ENCODE peak calls at places on chromosomes 2 and 18, in seven cellular contexts. R is HCT116, D is H1, I is GM12878, X is K562, V is HepG2, T is SK-N-SH. N is an unnamed sample.

GRCh38 chr2:194103941-194104655 is 1552.9 kb upstream of the SLC39A10 start:
- DNase-seq in R (no peak), D (no peak), I (no peak), X (no peak), V (no peak), T (no peak), N (no peak)

GRCh38 chr2:212814941-212815340 is 276.3 kb upstream of the ERBB4 start:
- DNase-seq in R (no peak), D (no peak), I (no peak), X (no peak), V (no peak), T (no peak), N (no peak)

GRCh38 chr2:40554665-40555294 is 102.9 kb upstream of the SLC8A1 start:
- DNase-seq in R (peak), D (peak), I (peak), X (peak), V (peak), T (peak), N (peak)

GRCh38 chr2:129915303-129915840 is 64.1 kb upstream of the RAB6C start:
- DNase-seq in R (no peak), D (no peak), I (no peak), X (no peak), V (no peak), T (no peak), N (no peak)

GRCh38 chr2:98140210-98140609 is 53.2 kb downstream of the VWA3B start:
- DNase-seq in R (no peak), D (no peak), I (no peak), X (no peak), V (no peak), T (no peak), N (no peak)

GRCh38 chr18:57359433-57359832 is 7.1 kb downstream of the ST8SIA3 start:
- DNase-seq in R (no peak), D (no peak), I (no peak), X (no peak), V (peak), T (no peak), N (no peak)

GRCh38 chr2:14524041-14524802 is 108.3 kb upstream of the LRATD1 start:
- DNase-seq in R (no peak), D (no peak), I (no peak), X (no peak), V (no peak), T (no peak), N (no peak)

GRCh38 chr2:149885468-149885867 is 297.9 kb upstream of the MMADHC start:
- DNase-seq in R (no peak), D (no peak), I (no peak), X (no peak), V (no peak), T (no peak), N (no peak)

GRCh38 chr2:200812122-200813022 is 662 bp downstream of the BZW1 start:
- DNase-seq in R (peak), D (no peak), I (no peak), X (peak), V (peak), T (peak), N (peak)

GRCh38 chr18:79496978-79497637 is 101.4 kb downstream of the NFATC1 start:
- DNase-seq in R (no peak), D (no peak), I (no peak), X (no peak), V (no peak), T (no peak), N (no peak)

GRCh38 chr2:85413592-85414421 is 3.6 kb upstream of the CAPG start:
- DNase-seq in R (no peak), D (no peak), I (no peak), X (peak), V (no peak), T (no peak), N (no peak)

GRCh38 chr2:53202063-53202462 is 565.5 kb upstream of the CHAC2 start:
- DNase-seq in R (peak), D (no peak), I (no peak), X (no peak), V (peak), T (no peak), N (no peak)

GRCh38 chr2:151437630-151438029 is 27.9 kb downstream of the RIF1 start:
- DNase-seq in R (peak), D (no peak), I (no peak), X (no peak), V (no peak), T (peak), N (peak)

GRCh38 chr2:210230518-210230917 is 5.3 kb upstream of the ACADL start:
- DNase-seq in R (no peak), D (no peak), I (no peak), X (no peak), V (no peak), T (no peak), N (no peak)

GRCh38 chr2:3222636-3223035 is 155.0 kb downstream of the EIPR1 start:
- DNase-seq in R (no peak), D (no peak), I (peak), X (no peak), V (no peak), T (no peak), N (no peak)

GRCh38 chr18:74836296-74837139 is 238.8 kb downstream of the ZNF407 start:
- DNase-seq in R (no peak), D (no peak), I (no peak), X (no peak), V (peak), T (peak), N (no peak)

GRCh38 chr2:191190439-191190838 is 39.6 kb upstream of the STAT4 start:
- DNase-seq in R (no peak), D (no peak), I (no peak), X (no peak), V (no peak), T (no peak), N (no peak)

GRCh38 chr2:46942143-46942526 is 26.5 kb upstream of the MCFD2 start:
- DNase-seq in R (no peak), D (no peak), I (no peak), X (peak), V (no peak), T (peak), N (peak)

GRCh38 chr2:71646028-71646427 is 192.7 kb downstream of the DYSF start:
- DNase-seq in R (no peak), D (no peak), I (no peak), X (no peak), V (no peak), T (no peak), N (peak)

GRCh38 chr2:64405476-64406406 is 48.2 kb upstream of the LGALSL start:
- DNase-seq in R (no peak), D (no peak), I (no peak), X (no peak), V (no peak), T (no peak), N (no peak)

GRCh38 chr2:140808816-140809215 is 1322.0 kb downstream of the LRP1B start:
- DNase-seq in R (peak), D (no peak), I (no peak), X (no peak), V (peak), T (no peak), N (peak)

GRCh38 chr2:172859821-172860707 is 124.4 kb downstream of the RAPGEF4 start:
- DNase-seq in R (no peak), D (no peak), I (no peak), X (no peak), V (no peak), T (peak), N (no peak)

GRCh38 chr2:224968051-224968450 is 74.2 kb downstream of the DOCK10 start:
- DNase-seq in R (no peak), D (no peak), I (no peak), X (no peak), V (no peak), T (no peak), N (no peak)

GRCh38 chr2:105454801-105455485 is 56.1 kb upstream of the FHL2 start:
- DNase-seq in R (peak), D (no peak), I (peak), X (peak), V (peak), T (no peak), N (no peak)

GRCh38 chr2:228701506-228701905 is 520.0 kb upstream of the SPHKAP start:
- DNase-seq in R (no peak), D (no peak), I (no peak), X (no peak), V (no peak), T (no peak), N (no peak)

GRCh38 chr2:19369341-19369955 is 11.0 kb upstream of the OSR1 start:
- DNase-seq in R (peak), D (no peak), I (no peak), X (no peak), V (peak), T (no peak), N (no peak)

GRCh38 chr2:118678985-118679384 is 168.5 kb downstream of the EN1 start:
- DNase-seq in R (no peak), D (no peak), I (no peak), X (no peak), V (no peak), T (no peak), N (no peak)

GRCh38 chr2:2101924-2102323 is 229.2 kb downstream of the MYT1L start:
- DNase-seq in R (no peak), D (no peak), I (no peak), X (peak), V (no peak), T (peak), N (no peak)

GRCh38 chr18:44298566-44298965 is 382.1 kb upstream of the SETBP1 start:
- DNase-seq in R (no peak), D (no peak), I (no peak), X (no peak), V (no peak), T (no peak), N (no peak)

GRCh38 chr2:54396798-54397197 is 59.3 kb upstream of the SPTBN1 start:
- DNase-seq in R (no peak), D (no peak), I (no peak), X (no peak), V (no peak), T (no peak), N (no peak)

DNA sequence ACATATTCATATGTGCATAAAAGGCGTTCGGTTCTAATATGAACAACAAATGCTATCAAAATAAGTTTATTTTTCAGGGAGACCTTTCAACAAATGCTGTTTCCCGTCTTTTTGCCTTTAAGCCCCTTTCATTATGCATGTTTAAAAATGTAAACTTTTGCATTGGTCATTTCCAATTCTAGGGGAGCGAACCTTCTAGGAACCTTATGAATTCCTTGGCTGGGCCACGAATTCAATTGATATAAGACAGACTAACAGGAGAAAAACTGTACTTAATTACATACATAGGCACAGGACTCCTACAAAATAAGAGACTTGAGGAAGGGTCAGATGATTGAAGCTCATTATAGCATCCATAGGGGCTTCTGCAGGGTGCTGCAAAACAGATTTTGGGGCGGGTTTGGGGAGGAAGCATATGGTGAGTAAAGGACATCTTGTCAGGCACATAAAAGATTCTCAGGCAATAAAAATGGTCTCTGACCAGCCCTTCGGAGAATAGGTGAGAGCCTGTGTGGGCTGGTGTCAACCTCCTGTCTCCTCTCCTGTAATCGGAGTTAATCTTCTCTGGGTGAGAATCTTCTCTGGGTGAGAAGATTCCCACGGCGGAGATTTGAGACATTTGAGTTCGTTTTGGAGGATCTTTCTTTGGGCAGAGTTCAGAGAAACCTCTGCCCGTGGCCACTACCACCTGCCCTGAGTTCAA is 1.7 kb downstream of the TNFRSF11A start:
- DNase-seq in R (no peak), D (no peak), I (no peak), X (no peak), V (no peak), T (no peak), N (no peak)
- TF ChIP-seq JUND in R (no peak), D (no peak), I (no peak), X (no peak), V (no peak), T (no peak), N (no peak)

GRCh38 chr2:241198381-241199282 is 10.2 kb downstream of the ANO7 start:
- DNase-seq in R (no peak), D (no peak), I (no peak), X (no peak), V (no peak), T (no peak), N (no peak)
- TF ChIP-seq JUND in R (no peak), D (no peak), I (no peak), X (no peak), V (no peak), T (no peak), N (no peak)

GRCh38 chr2:144941743-144942488 is 422.0 kb upstream of the ZEB2 start:
- DNase-seq in R (no peak), D (no peak), I (no peak), X (no peak), V (no peak), T (no peak), N (no peak)

GRCh38 chr2:144943986-144944385 is 424.1 kb upstream of the ZEB2 start:
- DNase-seq in R (no peak), D (no peak), I (no peak), X (no peak), V (no peak), T (no peak), N (no peak)

GRCh38 chr2:144943293-144943941 is 423.5 kb upstream of the ZEB2 start:
- DNase-seq in R (no peak), D (no peak), I (no peak), X (no peak), V (no peak), T (no peak), N (no peak)

GRCh38 chr2:144944506-144945230 is 424.7 kb upstream of the ZEB2 start:
- DNase-seq in R (no peak), D (no peak), I (no peak), X (no peak), V (no peak), T (no peak), N (no peak)

GRCh38 chr2:144942516-144943256 is 422.8 kb upstream of the ZEB2 start:
- DNase-seq in R (no peak), D (no peak), I (no peak), X (no peak), V (no peak), T (no peak), N (no peak)
- TF ChIP-seq JUND in R (no peak), D (no peak), I (no peak), X (no peak), V (no peak), T (peak), N (no peak)

DNA sequence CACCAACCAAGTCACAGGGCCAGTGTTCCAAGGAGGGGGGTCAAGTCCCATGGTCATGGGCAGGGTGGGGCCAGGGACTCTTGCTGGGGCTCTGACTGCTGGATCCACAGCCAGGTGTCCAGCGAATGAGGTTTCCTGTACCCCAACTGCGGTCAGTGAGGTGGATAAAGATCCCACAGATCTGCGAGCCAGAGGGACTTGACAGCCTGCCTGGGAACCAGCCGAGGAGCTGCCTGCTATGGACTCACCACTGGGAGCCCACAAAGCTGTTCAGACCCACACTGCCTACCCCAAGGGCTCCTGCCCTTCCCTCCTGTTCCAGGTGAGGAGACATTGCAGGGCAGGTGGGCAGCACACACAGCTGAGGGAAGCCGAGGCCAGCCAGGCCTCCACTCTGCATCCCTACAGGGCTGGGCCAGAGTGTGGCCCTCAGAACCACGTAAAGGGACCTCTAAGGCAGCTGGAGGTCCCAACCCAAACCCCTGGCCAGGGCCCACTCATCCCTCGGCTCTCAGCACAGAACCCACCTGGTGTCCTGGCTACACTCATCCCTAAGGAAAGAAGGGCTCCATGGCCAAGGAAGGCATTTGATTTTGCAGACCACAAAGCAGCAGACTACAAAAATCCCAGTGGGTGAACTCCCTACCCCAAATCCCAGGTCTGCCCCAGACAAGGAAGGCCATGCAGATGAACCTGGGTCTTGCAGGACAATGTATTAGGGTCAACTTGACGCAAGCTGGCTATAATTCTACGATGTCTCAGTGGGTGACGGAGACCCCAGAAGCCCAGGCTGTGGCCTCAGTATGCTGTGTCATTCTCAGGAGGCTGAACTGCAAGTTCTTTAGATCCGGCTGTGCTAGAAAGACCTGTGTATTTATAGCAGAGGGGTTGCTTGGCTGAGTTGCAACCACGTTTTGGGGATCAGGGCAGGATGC is 209.2 kb downstream of the MGAT5 start:
- DNase-seq in R (no peak), D (no peak), I (no peak), X (no peak), V (no peak), T (no peak), N (no peak)
- TF ChIP-seq JUND in R (no peak), D (no peak), I (no peak), X (no peak), V (no peak), T (no peak), N (no peak)

DNA sequence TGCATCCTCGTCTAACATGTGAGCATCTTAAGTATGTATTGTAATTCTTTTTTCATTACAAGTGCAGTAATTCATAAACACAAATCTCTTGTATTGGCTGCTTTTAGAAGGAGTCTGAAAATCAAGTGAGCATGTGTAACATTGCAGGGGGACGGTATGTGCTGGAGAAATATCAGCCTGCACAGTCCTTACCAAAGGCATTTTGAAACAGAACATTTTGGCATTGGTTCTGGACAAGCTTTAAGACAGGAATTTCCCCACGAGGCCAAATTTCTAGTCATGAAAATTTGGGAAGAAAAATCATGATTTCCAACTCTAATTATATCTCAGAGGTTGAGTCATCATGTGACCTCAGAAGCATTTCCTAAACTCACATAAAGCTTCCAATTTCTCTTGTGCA is 24.7 kb upstream of the NRP2 start:
- DNase-seq in R (no peak), D (no peak), I (no peak), X (no peak), V (no peak), T (no peak), N (no peak)
- TF ChIP-seq JUND in R (no peak), D (no peak), I (no peak), X (no peak), V (no peak), T (no peak), N (no peak)

DNA sequence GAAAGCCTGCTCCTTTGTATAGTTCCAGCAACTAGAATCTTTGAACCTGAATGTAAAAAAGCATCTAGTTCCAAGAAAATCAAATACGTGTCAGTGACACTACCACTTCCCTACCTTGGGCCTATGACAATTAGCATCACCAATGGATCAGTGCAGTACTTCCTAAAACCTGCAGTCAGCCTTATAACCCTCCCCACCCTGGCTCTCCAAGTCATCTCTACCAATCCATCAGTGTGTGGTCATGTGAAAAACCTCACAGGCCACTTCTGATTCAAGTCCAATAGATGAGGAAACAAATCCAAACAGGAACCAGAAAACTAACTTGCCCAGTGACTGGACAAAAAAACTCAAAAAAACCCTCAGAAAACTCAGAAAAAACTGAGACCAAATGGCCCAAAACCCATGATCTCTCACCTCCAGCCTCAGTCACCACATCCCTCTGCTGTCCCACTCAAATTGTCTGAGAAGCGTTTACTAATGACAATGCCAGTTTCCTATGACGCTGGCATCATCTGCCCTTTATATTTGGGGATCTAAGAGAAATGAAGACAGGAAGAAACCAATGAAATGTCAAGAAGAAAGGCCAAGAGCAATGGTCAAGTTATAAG is 43.3 kb downstream of the TGFA start:
- DNase-seq in R (no peak), D (no peak), I (no peak), X (no peak), V (no peak), T (no peak), N (no peak)
- TF ChIP-seq JUND in R (no peak), D (no peak), I (no peak), X (no peak), V (no peak), T (no peak), N (no peak)

GRCh38 chr2:135832891-135833290 is 4.1 kb downstream of the LCT start:
- DNase-seq in R (no peak), D (no peak), I (no peak), X (no peak), V (no peak), T (no peak), N (no peak)

GRCh38 chr2:135831180-135831812 is 5.7 kb downstream of the LCT start:
- DNase-seq in R (no peak), D (no peak), I (no peak), X (no peak), V (no peak), T (no peak), N (no peak)

GRCh38 chr2:135826561-135826960 is 10.4 kb downstream of the LCT start:
- DNase-seq in R (no peak), D (no peak), I (no peak), X (no peak), V (no peak), T (no peak), N (no peak)

GRCh38 chr2:135825855-135826190 is 11.2 kb downstream of the LCT start:
- DNase-seq in R (no peak), D (no peak), I (no peak), X (no peak), V (no peak), T (no peak), N (no peak)

GRCh38 chr2:135829420-135829983 is 7.5 kb downstream of the LCT start:
- DNase-seq in R (no peak), D (no peak), I (no peak), X (no peak), V (no peak), T (no peak), N (no peak)
- TF ChIP-seq JUND in R (no peak), D (no peak), I (no peak), X (no peak), V (no peak), T (no peak), N (no peak)